ENCODE peak calls at places on chromosomes 12 and 14, in ten cellular contexts. A, U, S, Q, R, O, V, Z, X and I are unnamed samples.

GRCh38 chr12:103757248-103757647 is 83.8 kb downstream of the NT5DC3 start:
- DNase-seq in Q (no peak), R (no peak), O (no peak), X (no peak), Z (no peak), A (no peak), S (no peak), V (no peak), U (no peak), I (no peak)

GRCh38 chr12:124543591-124544310 is 23.7 kb downstream of the NCOR2 start:
- DNase-seq in S (no peak), Z (no peak), A (peak; percentile 72), U (no peak), X (no peak), R (no peak), Q (peak; percentile 38), O (no peak), V (no peak), I (no peak)

GRCh38 chr12:47874316-47874715 is 30.5 kb downstream of the VDR start:
- DNase-seq in Q (no peak), S (no peak), R (no peak), U (no peak), A (no peak), X (no peak), V (no peak), O (no peak), Z (no peak), I (no peak)

GRCh38 chr12:21416611-21417121 is 20.8 kb upstream of the PYROXD1 start:
- DNase-seq in R (no peak), S (no peak), U (no peak), Z (no peak), A (peak; percentile 48), X (no peak), V (peak; percentile 42), O (no peak), Q (no peak), I (no peak)

GRCh38 chr12:92312463-92312970 is 166.9 kb upstream of the BTG1 start:
- DNase-seq in Q (no peak), V (no peak), R (no peak), U (no peak), Z (no peak), S (no peak), O (no peak), X (no peak), A (no peak), I (no peak)

GRCh38 chr12:28610401-28611114 is 420.3 kb downstream of the CCDC91 start:
- DNase-seq in V (no peak), U (no peak), Q (no peak), R (no peak), O (no peak), A (peak; percentile 5), X (no peak), S (no peak), Z (no peak), I (no peak)

GRCh38 chr14:52918486-52918885 is 32.4 kb downstream of the FERMT2 start:
- DNase-seq in S (no peak), X (peak; percentile 81), A (no peak), Z (no peak), O (no peak), V (peak; percentile 81), Q (no peak), U (peak; percentile 55), R (no peak), I (no peak)

GRCh38 chr12:45732250-45732649 is 2.7 kb downstream of the ARID2 start:
- DNase-seq in R (no peak), U (no peak), S (no peak), A (peak; percentile 34), Z (no peak), X (peak; percentile 52), V (peak; percentile 7), O (no peak), Q (no peak), I (no peak)

GRCh38 chr12:91239497-91239896 is 56.9 kb upstream of the DCN start:
- DNase-seq in U (no peak), V (no peak), R (no peak), Q (no peak), O (no peak), S (no peak), X (no peak), Z (no peak), A (peak; percentile 10), I (no peak)

GRCh38 chr12:124396544-124397398 is 101.9 kb downstream of the RFLNA start:
- DNase-seq in Z (no peak), A (no peak), V (no peak), R (no peak), O (peak; percentile 27), S (no peak), U (no peak), X (no peak), Q (no peak), I (no peak)

GRCh38 chr12:27319394-27319793 is 13.2 kb upstream of the BMAL2 start:
- DNase-seq in A (peak; percentile 45), X (no peak), Q (no peak), U (no peak), V (peak; percentile 89), Z (no peak), O (no peak), S (no peak), R (no peak), I (no peak)

GRCh38 chr12:126069549-126070165 is 1004.4 kb downstream of the AACS start:
- DNase-seq in X (peak; percentile 15), U (peak; percentile 13), R (peak; percentile 30), V (peak; percentile 13), S (peak; percentile 6), Z (no peak), Q (peak; percentile 66), O (peak; percentile 35), A (peak; percentile 76), I (peak; percentile 33)

GRCh38 chr14:59919582-59920377 is at the start of gene LRRC9:
- DNase-seq in R (no peak), S (no peak), U (peak; percentile 17), X (peak; percentile 29), Q (peak; percentile 91), Z (no peak), O (peak; percentile 82), V (no peak), A (peak; percentile 75), I (peak; percentile 96)

GRCh38 chr14:37588956-37589737 is 5.9 kb downstream of the FOXA1 start:
- DNase-seq in X (no peak), Z (no peak), U (no peak), V (no peak), Q (no peak), O (peak; percentile 82), A (no peak), R (no peak), S (no peak), I (no peak)